ENCODE peak calls at places on chromosomes 3 and 15, in nine cellular contexts. One of them, this sample, is unnamed.

GRCh38 chr3:5312278-5312677 is 124.8 kb downstream of the EDEM1 start:
- DNase-seq in cardiac muscle cell: no peak
- DNase-seq in MM.1S: no peak
- DNase-seq in kidney: no peak
- DNase-seq in breast epithelium: no peak
- DNase-seq in astrocyte of the spinal cord: peak; percentile 22
- DNase-seq in fibroblast of pulmonary artery: no peak
- DNase-seq in tibial nerve: no peak
- DNase-seq in uterus: no peak
- DNase-seq in this sample: no peak

GRCh38 chr3:138257986-138258385 is 70.9 kb downstream of the ARMC8 start:
- DNase-seq in cardiac muscle cell: no peak
- DNase-seq in MM.1S: peak; percentile 33
- DNase-seq in kidney: no peak
- DNase-seq in breast epithelium: no peak
- DNase-seq in astrocyte of the spinal cord: no peak
- DNase-seq in fibroblast of pulmonary artery: no peak
- DNase-seq in tibial nerve: no peak
- DNase-seq in uterus: no peak
- DNase-seq in this sample: no peak

GRCh38 chr15:84894743-84895425 is 10.4 kb downstream of the SLC28A1 start:
- DNase-seq in cardiac muscle cell: no peak
- DNase-seq in MM.1S: no peak
- DNase-seq in kidney: no peak
- DNase-seq in breast epithelium: no peak
- DNase-seq in astrocyte of the spinal cord: no peak
- DNase-seq in fibroblast of pulmonary artery: no peak
- DNase-seq in tibial nerve: no peak
- DNase-seq in uterus: no peak
- DNase-seq in this sample: no peak

GRCh38 chr15:31262901-31263671 is 63.5 kb upstream of the KLF13 start:
- DNase-seq in cardiac muscle cell: peak; percentile 50
- DNase-seq in MM.1S: peak; percentile 82
- DNase-seq in kidney: peak; percentile 75
- DNase-seq in breast epithelium: no peak
- DNase-seq in astrocyte of the spinal cord: no peak
- DNase-seq in fibroblast of pulmonary artery: no peak
- DNase-seq in tibial nerve: no peak
- DNase-seq in uterus: peak; percentile 16
- DNase-seq in this sample: peak; percentile 65

GRCh38 chr3:184656991-184657669 is 54.7 kb downstream of the MAGEF1 start:
- DNase-seq in cardiac muscle cell: peak; percentile 67
- DNase-seq in MM.1S: no peak
- DNase-seq in kidney: no peak
- DNase-seq in breast epithelium: peak; percentile 53
- DNase-seq in astrocyte of the spinal cord: peak; percentile 54
- DNase-seq in fibroblast of pulmonary artery: peak; percentile 43
- DNase-seq in tibial nerve: no peak
- DNase-seq in uterus: no peak
- DNase-seq in this sample: no peak

GRCh38 chr3:11154953-11155325 is 646 bp downstream of the HRH1 start:
- DNase-seq in cardiac muscle cell: peak; percentile 27
- DNase-seq in MM.1S: no peak
- DNase-seq in kidney: no peak
- DNase-seq in breast epithelium: no peak
- DNase-seq in astrocyte of the spinal cord: peak; percentile 48
- DNase-seq in fibroblast of pulmonary artery: peak; percentile 31
- DNase-seq in tibial nerve: no peak
- DNase-seq in uterus: no peak
- DNase-seq in this sample: no peak

GRCh38 chr3:132352556-132353143 is 35.4 kb downstream of the ACP3 start:
- DNase-seq in cardiac muscle cell: peak; percentile 79
- DNase-seq in MM.1S: peak; percentile 68
- DNase-seq in kidney: no peak
- DNase-seq in breast epithelium: peak; percentile 27
- DNase-seq in astrocyte of the spinal cord: peak; percentile 68
- DNase-seq in fibroblast of pulmonary artery: peak; percentile 84
- DNase-seq in tibial nerve: peak; percentile 45
- DNase-seq in uterus: peak; percentile 58
- DNase-seq in this sample: peak; percentile 73

GRCh38 chr3:177673105-177673804 is 476.0 kb upstream of the TBL1XR1 start:
- DNase-seq in cardiac muscle cell: peak; percentile 92
- DNase-seq in MM.1S: no peak
- DNase-seq in kidney: no peak
- DNase-seq in breast epithelium: no peak
- DNase-seq in astrocyte of the spinal cord: peak; percentile 88
- DNase-seq in fibroblast of pulmonary artery: peak; percentile 92
- DNase-seq in tibial nerve: no peak
- DNase-seq in uterus: no peak
- DNase-seq in this sample: no peak

GRCh38 chr15:77541421-77542181 is 91.1 kb downstream of the LINGO1 start:
- DNase-seq in cardiac muscle cell: peak; percentile 45
- DNase-seq in MM.1S: no peak
- DNase-seq in kidney: no peak
- DNase-seq in breast epithelium: no peak
- DNase-seq in astrocyte of the spinal cord: peak; percentile 11
- DNase-seq in fibroblast of pulmonary artery: no peak
- DNase-seq in tibial nerve: peak; percentile 32
- DNase-seq in uterus: no peak
- DNase-seq in this sample: peak; percentile 53

GRCh38 chr3:16828815-16829214 is 55.9 kb upstream of the PLCL2 start:
- DNase-seq in cardiac muscle cell: peak; percentile 67
- DNase-seq in MM.1S: peak; percentile 85
- DNase-seq in kidney: no peak
- DNase-seq in breast epithelium: no peak
- DNase-seq in astrocyte of the spinal cord: peak; percentile 37
- DNase-seq in fibroblast of pulmonary artery: peak; percentile 81
- DNase-seq in tibial nerve: no peak
- DNase-seq in uterus: no peak
- DNase-seq in this sample: no peak

GRCh38 chr3:140715035-140715434 is 37.2 kb downstream of the TRIM42 start:
- DNase-seq in cardiac muscle cell: no peak
- DNase-seq in MM.1S: no peak
- DNase-seq in kidney: no peak
- DNase-seq in breast epithelium: no peak
- DNase-seq in astrocyte of the spinal cord: no peak
- DNase-seq in fibroblast of pulmonary artery: no peak
- DNase-seq in tibial nerve: no peak
- DNase-seq in uterus: no peak
- DNase-seq in this sample: no peak

GRCh38 chr3:127068111-127068810 is 85.3 kb downstream of the PLXNA1 start:
- DNase-seq in cardiac muscle cell: no peak
- DNase-seq in MM.1S: no peak
- DNase-seq in kidney: peak; percentile 46
- DNase-seq in breast epithelium: no peak
- DNase-seq in astrocyte of the spinal cord: no peak
- DNase-seq in fibroblast of pulmonary artery: no peak
- DNase-seq in tibial nerve: no peak
- DNase-seq in uterus: no peak
- DNase-seq in this sample: peak; percentile 61

GRCh38 chr3:171842864-171843511 is at the start of gene TMEM212:
- DNase-seq in cardiac muscle cell: peak; percentile 80
- DNase-seq in MM.1S: no peak
- DNase-seq in kidney: no peak
- DNase-seq in breast epithelium: no peak
- DNase-seq in astrocyte of the spinal cord: peak; percentile 76
- DNase-seq in fibroblast of pulmonary artery: peak; percentile 80
- DNase-seq in tibial nerve: no peak
- DNase-seq in uterus: no peak
- DNase-seq in this sample: no peak

GRCh38 chr3:115323380-115323779 is 176.3 kb upstream of the ZBTB20 start:
- DNase-seq in cardiac muscle cell: no peak
- DNase-seq in MM.1S: no peak
- DNase-seq in kidney: no peak
- DNase-seq in breast epithelium: no peak
- DNase-seq in astrocyte of the spinal cord: no peak
- DNase-seq in fibroblast of pulmonary artery: no peak
- DNase-seq in tibial nerve: no peak
- DNase-seq in uterus: no peak
- DNase-seq in this sample: no peak

GRCh38 chr3:141105828-141106628 is 54.9 kb downstream of the SPSB4 start:
- DNase-seq in cardiac muscle cell: peak; percentile 90
- DNase-seq in MM.1S: peak; percentile 76
- DNase-seq in kidney: no peak
- DNase-seq in breast epithelium: peak; percentile 61
- DNase-seq in astrocyte of the spinal cord: peak; percentile 87
- DNase-seq in fibroblast of pulmonary artery: peak; percentile 92
- DNase-seq in tibial nerve: peak; percentile 66
- DNase-seq in uterus: peak; percentile 84
- DNase-seq in this sample: peak; percentile 66

GRCh38 chr15:33738941-33739664 is 229.2 kb upstream of the CHRM5 start:
- DNase-seq in cardiac muscle cell: no peak
- DNase-seq in MM.1S: no peak
- DNase-seq in kidney: no peak
- DNase-seq in breast epithelium: no peak
- DNase-seq in astrocyte of the spinal cord: no peak
- DNase-seq in fibroblast of pulmonary artery: no peak
- DNase-seq in tibial nerve: no peak
- DNase-seq in uterus: no peak
- DNase-seq in this sample: no peak

GRCh38 chr3:188916934-188917391 is 254.8 kb upstream of the TPRG1 start:
- DNase-seq in cardiac muscle cell: peak; percentile 30
- DNase-seq in MM.1S: no peak
- DNase-seq in kidney: no peak
- DNase-seq in breast epithelium: no peak
- DNase-seq in astrocyte of the spinal cord: no peak
- DNase-seq in fibroblast of pulmonary artery: peak; percentile 43
- DNase-seq in tibial nerve: no peak
- DNase-seq in uterus: no peak
- DNase-seq in this sample: no peak

GRCh38 chr3:71226565-71227281 is 356.8 kb downstream of the FOXP1 start:
- DNase-seq in cardiac muscle cell: peak; percentile 56
- DNase-seq in MM.1S: no peak
- DNase-seq in kidney: peak; percentile 53
- DNase-seq in breast epithelium: no peak
- DNase-seq in astrocyte of the spinal cord: peak; percentile 50
- DNase-seq in fibroblast of pulmonary artery: no peak
- DNase-seq in tibial nerve: no peak
- DNase-seq in uterus: no peak
- DNase-seq in this sample: peak; percentile 72

GRCh38 chr15:64905119-64905831 is 6.4 kb upstream of the ANKDD1A start:
- DNase-seq in cardiac muscle cell: peak; percentile 83
- DNase-seq in MM.1S: peak; percentile 75
- DNase-seq in kidney: peak; percentile 89
- DNase-seq in breast epithelium: no peak
- DNase-seq in astrocyte of the spinal cord: peak; percentile 70
- DNase-seq in fibroblast of pulmonary artery: peak; percentile 76
- DNase-seq in tibial nerve: peak; percentile 43
- DNase-seq in uterus: peak; percentile 76
- DNase-seq in this sample: peak; percentile 87

GRCh38 chr15:91055548-91056331 is 33.3 kb upstream of the VPS33B start:
- DNase-seq in cardiac muscle cell: peak; percentile 69
- DNase-seq in MM.1S: peak; percentile 62
- DNase-seq in kidney: no peak
- DNase-seq in breast epithelium: peak; percentile 57
- DNase-seq in astrocyte of the spinal cord: peak; percentile 49
- DNase-seq in fibroblast of pulmonary artery: peak; percentile 72
- DNase-seq in tibial nerve: peak; percentile 22
- DNase-seq in uterus: no peak
- DNase-seq in this sample: no peak
- H3K4me3 ChIP-seq in cardiac muscle cell: no peak overlapping the region
- H3K4me3 ChIP-seq in MM.1S: no peak overlapping the region
- H3K4me3 ChIP-seq in kidney: no peak overlapping the region
- H3K4me3 ChIP-seq in breast epithelium: no peak overlapping the region
- H3K4me3 ChIP-seq in astrocyte of the spinal cord: no peak overlapping the region
- H3K4me3 ChIP-seq in fibroblast of pulmonary artery: no peak overlapping the region
- H3K4me3 ChIP-seq in tibial nerve: no peak overlapping the region
- H3K4me3 ChIP-seq in uterus: no peak overlapping the region
- H3K4me3 ChIP-seq in this sample: no peak overlapping the region

GRCh38 chr3:14432996-14433572 is 30.7 kb downstream of the SLC6A6 start:
- DNase-seq in cardiac muscle cell: no peak
- DNase-seq in MM.1S: no peak
- DNase-seq in kidney: no peak
- DNase-seq in breast epithelium: no peak
- DNase-seq in astrocyte of the spinal cord: no peak
- DNase-seq in fibroblast of pulmonary artery: no peak
- DNase-seq in tibial nerve: no peak
- DNase-seq in uterus: no peak
- DNase-seq in this sample: no peak
- H3K4me3 ChIP-seq in cardiac muscle cell: no peak overlapping the region
- H3K4me3 ChIP-seq in MM.1S: peak overlapping the region; percentile 29
- H3K4me3 ChIP-seq in kidney: no peak overlapping the region
- H3K4me3 ChIP-seq in breast epithelium: no peak overlapping the region
- H3K4me3 ChIP-seq in astrocyte of the spinal cord: no peak overlapping the region
- H3K4me3 ChIP-seq in fibroblast of pulmonary artery: no peak overlapping the region
- H3K4me3 ChIP-seq in tibial nerve: no peak overlapping the region
- H3K4me3 ChIP-seq in uterus: no peak overlapping the region
- H3K4me3 ChIP-seq in this sample: no peak overlapping the region

GRCh38 chr3:39808467-39809180 is 785 bp upstream of the MYRIP start:
- DNase-seq in cardiac muscle cell: peak; percentile 30
- DNase-seq in MM.1S: no peak
- DNase-seq in kidney: peak; percentile 69
- DNase-seq in breast epithelium: no peak
- DNase-seq in astrocyte of the spinal cord: no peak
- DNase-seq in fibroblast of pulmonary artery: peak; percentile 7
- DNase-seq in tibial nerve: no peak
- DNase-seq in uterus: no peak
- DNase-seq in this sample: no peak

GRCh38 chr3:39811561-39811960 is 2.2 kb downstream of the MYRIP start:
- DNase-seq in cardiac muscle cell: no peak
- DNase-seq in MM.1S: no peak
- DNase-seq in kidney: no peak
- DNase-seq in breast epithelium: no peak
- DNase-seq in astrocyte of the spinal cord: no peak
- DNase-seq in fibroblast of pulmonary artery: no peak
- DNase-seq in tibial nerve: no peak
- DNase-seq in uterus: no peak
- DNase-seq in this sample: no peak

GRCh38 chr3:39810647-39811161 is 1.3 kb downstream of the MYRIP start:
- DNase-seq in cardiac muscle cell: no peak
- DNase-seq in MM.1S: no peak
- DNase-seq in kidney: no peak
- DNase-seq in breast epithelium: no peak
- DNase-seq in astrocyte of the spinal cord: no peak
- DNase-seq in fibroblast of pulmonary artery: no peak
- DNase-seq in tibial nerve: no peak
- DNase-seq in uterus: no peak
- DNase-seq in this sample: no peak

GRCh38 chr3:39809181-39809994 is at the start of gene MYRIP:
- DNase-seq in cardiac muscle cell: peak; percentile 38
- DNase-seq in MM.1S: peak; percentile 87
- DNase-seq in kidney: peak; percentile 87
- DNase-seq in breast epithelium: peak; percentile 24
- DNase-seq in astrocyte of the spinal cord: no peak
- DNase-seq in fibroblast of pulmonary artery: peak; percentile 11
- DNase-seq in tibial nerve: no peak
- DNase-seq in uterus: peak; percentile 26
- DNase-seq in this sample: peak; percentile 38

GRCh38 chr3:39809995-39810595 is 686 bp downstream of the MYRIP start:
- DNase-seq in cardiac muscle cell: no peak
- DNase-seq in MM.1S: peak; percentile 12
- DNase-seq in kidney: peak; percentile 76
- DNase-seq in breast epithelium: no peak
- DNase-seq in astrocyte of the spinal cord: no peak
- DNase-seq in fibroblast of pulmonary artery: no peak
- DNase-seq in tibial nerve: no peak
- DNase-seq in uterus: no peak
- DNase-seq in this sample: no peak
- H3K4me3 ChIP-seq in cardiac muscle cell: peak overlapping the region; percentile 55
- H3K4me3 ChIP-seq in MM.1S: peak overlapping the region; percentile 88
- H3K4me3 ChIP-seq in kidney: peak overlapping the region; percentile 59
- H3K4me3 ChIP-seq in breast epithelium: peak overlapping the region; percentile 72
- H3K4me3 ChIP-seq in astrocyte of the spinal cord: peak overlapping the region; percentile 10
- H3K4me3 ChIP-seq in fibroblast of pulmonary artery: peak overlapping the region; percentile 33
- H3K4me3 ChIP-seq in tibial nerve: peak overlapping the region; percentile 64
- H3K4me3 ChIP-seq in uterus: peak overlapping the region; percentile 17
- H3K4me3 ChIP-seq in this sample: peak overlapping the region; percentile 84

GRCh38 chr3:119362010-119362409 is 67.8 kb downstream of the ARHGAP31 start:
- DNase-seq in cardiac muscle cell: no peak
- DNase-seq in MM.1S: no peak
- DNase-seq in kidney: no peak
- DNase-seq in breast epithelium: no peak
- DNase-seq in astrocyte of the spinal cord: no peak
- DNase-seq in fibroblast of pulmonary artery: no peak
- DNase-seq in tibial nerve: no peak
- DNase-seq in uterus: no peak
- DNase-seq in this sample: no peak
- H3K4me3 ChIP-seq in cardiac muscle cell: no peak overlapping the region
- H3K4me3 ChIP-seq in MM.1S: no peak overlapping the region
- H3K4me3 ChIP-seq in kidney: no peak overlapping the region
- H3K4me3 ChIP-seq in breast epithelium: no peak overlapping the region
- H3K4me3 ChIP-seq in astrocyte of the spinal cord: no peak overlapping the region
- H3K4me3 ChIP-seq in fibroblast of pulmonary artery: no peak overlapping the region
- H3K4me3 ChIP-seq in tibial nerve: no peak overlapping the region
- H3K4me3 ChIP-seq in uterus: no peak overlapping the region
- H3K4me3 ChIP-seq in this sample: no peak overlapping the region

This sample was measured in tibial artery.